ENCODE peak calls at places on chromosomes 2 and 18, in six cellular contexts. One of them, this sample, is unnamed.

GRCh38 chr2:134668821-134669220 is 50.0 kb downstream of the TMEM163 start:
- DNase-seq in tibial nerve: no peak
- DNase-seq in cardiac muscle cell: no peak
- DNase-seq in heart left ventricle: no peak
- DNase-seq in lower lobe of right lung: peak; percentile 69
- DNase-seq in CD4-positive, alpha-beta memory T cell: peak; percentile 82
- DNase-seq in this sample: no peak

GRCh38 chr2:190979906-190980629 is 33.9 kb downstream of the STAT1 start:
- DNase-seq in tibial nerve: peak; percentile 29
- DNase-seq in cardiac muscle cell: peak; percentile 79
- DNase-seq in heart left ventricle: peak; percentile 90
- DNase-seq in lower lobe of right lung: peak; percentile 76
- DNase-seq in CD4-positive, alpha-beta memory T cell: no peak
- DNase-seq in this sample: peak; percentile 92

GRCh38 chr2:71422786-71423185 is 30.6 kb upstream of the DYSF start:
- DNase-seq in tibial nerve: no peak
- DNase-seq in cardiac muscle cell: no peak
- DNase-seq in heart left ventricle: no peak
- DNase-seq in lower lobe of right lung: no peak
- DNase-seq in CD4-positive, alpha-beta memory T cell: no peak
- DNase-seq in this sample: no peak

GRCh38 chr2:219452361-219453317 is 18.0 kb downstream of the SPEG start:
- DNase-seq in tibial nerve: peak; percentile 21
- DNase-seq in cardiac muscle cell: no peak
- DNase-seq in heart left ventricle: peak; percentile 64
- DNase-seq in lower lobe of right lung: no peak
- DNase-seq in CD4-positive, alpha-beta memory T cell: no peak
- DNase-seq in this sample: peak; percentile 79

GRCh38 chr18:48887905-48888531 is 62.7 kb downstream of the SMAD7 start:
- DNase-seq in tibial nerve: no peak
- DNase-seq in cardiac muscle cell: no peak
- DNase-seq in heart left ventricle: peak; percentile 42
- DNase-seq in lower lobe of right lung: no peak
- DNase-seq in CD4-positive, alpha-beta memory T cell: no peak
- DNase-seq in this sample: peak; percentile 61

GRCh38 chr2:99066602-99067001 is 74.9 kb upstream of the C2orf15 start:
- DNase-seq in tibial nerve: no peak
- DNase-seq in cardiac muscle cell: peak; percentile 56
- DNase-seq in heart left ventricle: no peak
- DNase-seq in lower lobe of right lung: no peak
- DNase-seq in CD4-positive, alpha-beta memory T cell: peak; percentile 42
- DNase-seq in this sample: no peak

GRCh38 chr18:78623142-78623541 is 356.5 kb upstream of the SALL3 start:
- DNase-seq in tibial nerve: no peak
- DNase-seq in cardiac muscle cell: no peak
- DNase-seq in heart left ventricle: no peak
- DNase-seq in lower lobe of right lung: peak; percentile 85
- DNase-seq in CD4-positive, alpha-beta memory T cell: no peak
- DNase-seq in this sample: no peak

GRCh38 chr2:124254621-124255020 is 229.5 kb downstream of the CNTNAP5 start:
- DNase-seq in tibial nerve: no peak
- DNase-seq in cardiac muscle cell: no peak
- DNase-seq in heart left ventricle: no peak
- DNase-seq in lower lobe of right lung: no peak
- DNase-seq in CD4-positive, alpha-beta memory T cell: no peak
- DNase-seq in this sample: no peak

GRCh38 chr2:105307146-105307545 is 22.4 kb downstream of the TGFBRAP1 start:
- DNase-seq in tibial nerve: no peak
- DNase-seq in cardiac muscle cell: no peak
- DNase-seq in heart left ventricle: no peak
- DNase-seq in lower lobe of right lung: no peak
- DNase-seq in CD4-positive, alpha-beta memory T cell: no peak
- DNase-seq in this sample: no peak

GRCh38 chr2:68737717-68738116 is 3.1 kb downstream of the ARHGAP25 start:
- DNase-seq in tibial nerve: no peak
- DNase-seq in cardiac muscle cell: no peak
- DNase-seq in heart left ventricle: no peak
- DNase-seq in lower lobe of right lung: no peak
- DNase-seq in CD4-positive, alpha-beta memory T cell: peak; percentile 55
- DNase-seq in this sample: no peak

GRCh38 chr2:204170419-204170818 is 233.9 kb downstream of the ICOS start:
- DNase-seq in tibial nerve: no peak
- DNase-seq in cardiac muscle cell: no peak
- DNase-seq in heart left ventricle: peak; percentile 36
- DNase-seq in lower lobe of right lung: no peak
- DNase-seq in CD4-positive, alpha-beta memory T cell: no peak
- DNase-seq in this sample: no peak

GRCh38 chr2:88469202-88470114 is 17.0 kb upstream of the FOXI3 start:
- DNase-seq in tibial nerve: no peak
- DNase-seq in cardiac muscle cell: no peak
- DNase-seq in heart left ventricle: no peak
- DNase-seq in lower lobe of right lung: no peak
- DNase-seq in CD4-positive, alpha-beta memory T cell: no peak
- DNase-seq in this sample: no peak

GRCh38 chr18:74244554-74244953 is 47.2 kb downstream of the CYB5A start:
- DNase-seq in tibial nerve: no peak
- DNase-seq in cardiac muscle cell: no peak
- DNase-seq in heart left ventricle: no peak
- DNase-seq in lower lobe of right lung: no peak
- DNase-seq in CD4-positive, alpha-beta memory T cell: no peak
- DNase-seq in this sample: no peak

GRCh38 chr2:10267551-10268465 is 34.9 kb upstream of the HPCAL1 start:
- DNase-seq in tibial nerve: no peak
- DNase-seq in cardiac muscle cell: no peak
- DNase-seq in heart left ventricle: peak; percentile 79
- DNase-seq in lower lobe of right lung: peak; percentile 66
- DNase-seq in CD4-positive, alpha-beta memory T cell: no peak
- DNase-seq in this sample: peak; percentile 79

GRCh38 chr2:119230630-119231185 is 7.1 kb downstream of the STEAP3 start:
- DNase-seq in tibial nerve: no peak
- DNase-seq in cardiac muscle cell: no peak
- DNase-seq in heart left ventricle: no peak
- DNase-seq in lower lobe of right lung: no peak
- DNase-seq in CD4-positive, alpha-beta memory T cell: no peak
- DNase-seq in this sample: no peak

GRCh38 chr2:159773426-159773825 is 24.6 kb downstream of the CD302 start:
- DNase-seq in tibial nerve: no peak
- DNase-seq in cardiac muscle cell: no peak
- DNase-seq in heart left ventricle: no peak
- DNase-seq in lower lobe of right lung: no peak
- DNase-seq in CD4-positive, alpha-beta memory T cell: no peak
- DNase-seq in this sample: no peak

GRCh38 chr2:174914894-174915760 is 90.1 kb downstream of the CHN1 start:
- DNase-seq in tibial nerve: peak; percentile 27
- DNase-seq in cardiac muscle cell: peak; percentile 19
- DNase-seq in heart left ventricle: peak; percentile 61
- DNase-seq in lower lobe of right lung: no peak
- DNase-seq in CD4-positive, alpha-beta memory T cell: no peak
- DNase-seq in this sample: peak; percentile 79

GRCh38 chr2:79622508-79622907 is 109.7 kb downstream of the CTNNA2 start:
- DNase-seq in tibial nerve: no peak
- DNase-seq in cardiac muscle cell: peak; percentile 37
- DNase-seq in heart left ventricle: no peak
- DNase-seq in lower lobe of right lung: no peak
- DNase-seq in CD4-positive, alpha-beta memory T cell: no peak
- DNase-seq in this sample: no peak

GRCh38 chr2:41698787-41699422 is 348.9 kb upstream of the PKDCC start:
- DNase-seq in tibial nerve: peak; percentile 24
- DNase-seq in cardiac muscle cell: peak; percentile 49
- DNase-seq in heart left ventricle: peak; percentile 49
- DNase-seq in lower lobe of right lung: no peak
- DNase-seq in CD4-positive, alpha-beta memory T cell: no peak
- DNase-seq in this sample: peak; percentile 45

GRCh38 chr18:6009751-6010150 is 114.4 kb upstream of the TMEM200C start:
- DNase-seq in tibial nerve: no peak
- DNase-seq in cardiac muscle cell: no peak
- DNase-seq in heart left ventricle: no peak
- DNase-seq in lower lobe of right lung: no peak
- DNase-seq in CD4-positive, alpha-beta memory T cell: no peak
- DNase-seq in this sample: no peak

GRCh38 chr2:141515931-141516330 is 614.9 kb downstream of the LRP1B start:
- DNase-seq in tibial nerve: no peak
- DNase-seq in cardiac muscle cell: no peak
- DNase-seq in heart left ventricle: no peak
- DNase-seq in lower lobe of right lung: no peak
- DNase-seq in CD4-positive, alpha-beta memory T cell: no peak
- DNase-seq in this sample: no peak

GRCh38 chr2:101307950-101308431 is 510 bp downstream of the RNF149 start:
- DNase-seq in tibial nerve: no peak
- DNase-seq in cardiac muscle cell: peak; percentile 41
- DNase-seq in heart left ventricle: no peak
- DNase-seq in lower lobe of right lung: peak; percentile 63
- DNase-seq in CD4-positive, alpha-beta memory T cell: no peak
- DNase-seq in this sample: no peak

GRCh38 chr2:235300368-235301201 is 193.3 kb upstream of the AGAP1 start:
- DNase-seq in tibial nerve: peak; percentile 17
- DNase-seq in cardiac muscle cell: no peak
- DNase-seq in heart left ventricle: no peak
- DNase-seq in lower lobe of right lung: peak; percentile 74
- DNase-seq in CD4-positive, alpha-beta memory T cell: no peak
- DNase-seq in this sample: peak; percentile 75

GRCh38 chr18:5626130-5626880 is 82.5 kb upstream of the EPB41L3 start:
- DNase-seq in tibial nerve: no peak
- DNase-seq in cardiac muscle cell: no peak
- DNase-seq in heart left ventricle: no peak
- DNase-seq in lower lobe of right lung: no peak
- DNase-seq in CD4-positive, alpha-beta memory T cell: no peak
- DNase-seq in this sample: no peak

GRCh38 chr18:784470-785172 is 27.4 kb downstream of the YES1 start:
- DNase-seq in tibial nerve: no peak
- DNase-seq in cardiac muscle cell: no peak
- DNase-seq in heart left ventricle: no peak
- DNase-seq in lower lobe of right lung: no peak
- DNase-seq in CD4-positive, alpha-beta memory T cell: no peak
- DNase-seq in this sample: no peak

GRCh38 chr18:61850756-61851155 is 42.1 kb downstream of the RNF152 start:
- DNase-seq in tibial nerve: no peak
- DNase-seq in cardiac muscle cell: no peak
- DNase-seq in heart left ventricle: no peak
- DNase-seq in lower lobe of right lung: no peak
- DNase-seq in CD4-positive, alpha-beta memory T cell: no peak
- DNase-seq in this sample: no peak

GRCh38 chr2:207933396-207934045 is 91.8 kb downstream of the PLEKHM3 start:
- DNase-seq in tibial nerve: no peak
- DNase-seq in cardiac muscle cell: no peak
- DNase-seq in heart left ventricle: peak; percentile 36
- DNase-seq in lower lobe of right lung: no peak
- DNase-seq in CD4-positive, alpha-beta memory T cell: no peak
- DNase-seq in this sample: peak; percentile 64

GRCh38 chr18:42157420-42157819 is 202.4 kb downstream of the PIK3C3 start:
- DNase-seq in tibial nerve: no peak
- DNase-seq in cardiac muscle cell: no peak
- DNase-seq in heart left ventricle: no peak
- DNase-seq in lower lobe of right lung: no peak
- DNase-seq in CD4-positive, alpha-beta memory T cell: no peak
- DNase-seq in this sample: peak; percentile 39

GRCh38 chr2:197197808-197198409 is 112.7 kb downstream of the ANKRD44 start:
- DNase-seq in tibial nerve: no peak
- DNase-seq in cardiac muscle cell: no peak
- DNase-seq in heart left ventricle: no peak
- DNase-seq in lower lobe of right lung: no peak
- DNase-seq in CD4-positive, alpha-beta memory T cell: peak; percentile 52
- DNase-seq in this sample: no peak

GRCh38 chr2:151842830-151843668 is 14.8 kb upstream of the ARL5A start:
- DNase-seq in tibial nerve: no peak
- DNase-seq in cardiac muscle cell: no peak
- DNase-seq in heart left ventricle: no peak
- DNase-seq in lower lobe of right lung: no peak
- DNase-seq in CD4-positive, alpha-beta memory T cell: no peak
- DNase-seq in this sample: no peak

GRCh38 chr2:111219734-111220505 is 99.2 kb downstream of the BCL2L11 start:
- DNase-seq in tibial nerve: no peak
- DNase-seq in cardiac muscle cell: no peak
- DNase-seq in heart left ventricle: no peak
- DNase-seq in lower lobe of right lung: no peak
- DNase-seq in CD4-positive, alpha-beta memory T cell: no peak
- DNase-seq in this sample: no peak

DNA sequence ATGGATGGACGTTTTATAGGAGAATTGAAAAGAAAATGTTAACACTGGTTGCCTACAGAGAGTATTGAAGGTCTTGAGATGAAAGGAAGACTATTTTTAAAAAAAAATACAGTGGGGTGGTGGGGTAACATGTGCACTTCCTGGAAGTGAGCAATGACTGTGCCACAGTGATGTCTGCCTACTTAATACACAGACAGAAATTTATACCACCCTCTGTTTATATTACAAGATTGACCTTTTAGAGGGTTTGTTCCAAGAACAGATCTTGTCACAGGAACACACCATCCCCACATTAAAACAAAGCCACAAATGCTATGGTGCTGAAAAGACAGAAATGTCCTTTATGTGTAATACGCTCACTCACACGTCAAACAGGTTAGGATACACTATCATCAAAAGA is 87.6 kb downstream of the THADA start:
- DNase-seq in tibial nerve: no peak
- DNase-seq in cardiac muscle cell: no peak
- DNase-seq in heart left ventricle: no peak
- DNase-seq in lower lobe of right lung: no peak
- DNase-seq in CD4-positive, alpha-beta memory T cell: no peak
- DNase-seq in this sample: no peak
- H3K4me3 ChIP-seq in tibial nerve: no peak overlapping the region
- H3K4me3 ChIP-seq in cardiac muscle cell: no peak overlapping the region
- H3K4me3 ChIP-seq in heart left ventricle: no peak overlapping the region
- H3K4me3 ChIP-seq in lower lobe of right lung: no peak overlapping the region
- H3K4me3 ChIP-seq in CD4-positive, alpha-beta memory T cell: no peak overlapping the region
- H3K4me3 ChIP-seq in this sample: no peak overlapping the region

GRCh38 chr2:9087151-9087681 is 83.7 kb upstream of the MBOAT2 start:
- DNase-seq in tibial nerve: no peak
- DNase-seq in cardiac muscle cell: no peak
- DNase-seq in heart left ventricle: no peak
- DNase-seq in lower lobe of right lung: no peak
- DNase-seq in CD4-positive, alpha-beta memory T cell: no peak
- DNase-seq in this sample: no peak
- H3K27ac ChIP-seq in tibial nerve: no peak overlapping the region
- H3K27ac ChIP-seq in cardiac muscle cell: no peak overlapping the region
- H3K27ac ChIP-seq in heart left ventricle: no peak overlapping the region
- H3K27ac ChIP-seq in lower lobe of right lung: no peak overlapping the region
- H3K27ac ChIP-seq in CD4-positive, alpha-beta memory T cell: no peak overlapping the region
- H3K27ac ChIP-seq in this sample: no peak overlapping the region

GRCh38 chr2:224894356-224894755 is 147.9 kb downstream of the DOCK10 start:
- DNase-seq in tibial nerve: no peak
- DNase-seq in cardiac muscle cell: no peak
- DNase-seq in heart left ventricle: no peak
- DNase-seq in lower lobe of right lung: no peak
- DNase-seq in CD4-positive, alpha-beta memory T cell: peak; percentile 8
- DNase-seq in this sample: no peak
- H3K4me3 ChIP-seq in tibial nerve: no peak overlapping the region
- H3K4me3 ChIP-seq in cardiac muscle cell: no peak overlapping the region
- H3K4me3 ChIP-seq in heart left ventricle: no peak overlapping the region
- H3K4me3 ChIP-seq in lower lobe of right lung: no peak overlapping the region
- H3K4me3 ChIP-seq in CD4-positive, alpha-beta memory T cell: no peak overlapping the region
- H3K4me3 ChIP-seq in this sample: no peak overlapping the region

DNA sequence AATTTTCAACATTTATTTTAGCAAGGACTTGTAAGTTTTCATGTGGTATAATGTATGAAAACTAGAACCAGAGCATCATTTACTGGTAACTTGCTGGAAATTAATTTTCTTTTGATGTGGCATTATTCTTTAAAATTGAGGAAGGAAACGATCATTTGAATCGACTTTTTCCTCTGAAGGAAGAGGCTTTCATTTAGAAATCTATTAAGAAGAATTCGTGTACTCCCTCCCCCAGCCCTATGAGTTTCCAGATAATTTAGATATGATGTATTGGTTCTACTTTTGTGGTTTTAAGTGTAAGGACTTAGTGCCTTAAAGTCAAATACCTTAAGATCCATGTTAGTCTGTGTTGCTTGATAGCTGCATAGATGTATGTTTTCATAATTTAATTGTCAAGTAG is 2.5 kb downstream of the BABAM2 start:
- DNase-seq in tibial nerve: no peak
- DNase-seq in cardiac muscle cell: no peak
- DNase-seq in heart left ventricle: no peak
- DNase-seq in lower lobe of right lung: no peak
- DNase-seq in CD4-positive, alpha-beta memory T cell: peak; percentile 41
- DNase-seq in this sample: no peak
- H3K27ac ChIP-seq in tibial nerve: peak overlapping the region; percentile 38
- H3K27ac ChIP-seq in cardiac muscle cell: no peak overlapping the region
- H3K27ac ChIP-seq in heart left ventricle: no peak overlapping the region
- H3K27ac ChIP-seq in lower lobe of right lung: no peak overlapping the region
- H3K27ac ChIP-seq in CD4-positive, alpha-beta memory T cell: no peak overlapping the region
- H3K27ac ChIP-seq in this sample: no peak overlapping the region